ENCODE peak calls at places on chromosomes 12 and 14, in five cellular contexts. One of them, this sample, is unnamed.

GRCh38 chr14:70000601-70001000 is 121.4 kb downstream of the SMOC1 start:
- DNase-seq in fibroblast of mammary gland: peak; percentile 29
- DNase-seq in left ventricle myocardium inferior: no peak
- DNase-seq in heart right ventricle: no peak
- DNase-seq in AG10803: no peak
- DNase-seq in this sample: no peak

GRCh38 chr12:129607293-129607692 is 296.5 kb downstream of the TMEM132D start:
- DNase-seq in fibroblast of mammary gland: no peak
- DNase-seq in left ventricle myocardium inferior: no peak
- DNase-seq in heart right ventricle: no peak
- DNase-seq in AG10803: peak; percentile 6
- DNase-seq in this sample: no peak

GRCh38 chr12:9626291-9626690 is 18.6 kb upstream of the KLRB1 start:
- DNase-seq in fibroblast of mammary gland: no peak
- DNase-seq in left ventricle myocardium inferior: no peak
- DNase-seq in heart right ventricle: no peak
- DNase-seq in AG10803: no peak
- DNase-seq in this sample: no peak

GRCh38 chr12:53651718-53652117 is 24.2 kb downstream of the ATP5MC2 start:
- DNase-seq in fibroblast of mammary gland: no peak
- DNase-seq in left ventricle myocardium inferior: no peak
- DNase-seq in heart right ventricle: no peak
- DNase-seq in AG10803: no peak
- DNase-seq in this sample: no peak

GRCh38 chr12:50922820-50923219 is 29.5 kb upstream of the HIGD1C start:
- DNase-seq in fibroblast of mammary gland: peak; percentile 70
- DNase-seq in left ventricle myocardium inferior: no peak
- DNase-seq in heart right ventricle: no peak
- DNase-seq in AG10803: peak; percentile 65
- DNase-seq in this sample: peak; percentile 68

GRCh38 chr12:132275110-132275531 is 54.3 kb downstream of the GALNT9 start:
- DNase-seq in fibroblast of mammary gland: peak; percentile 66
- DNase-seq in left ventricle myocardium inferior: no peak
- DNase-seq in heart right ventricle: peak; percentile 4
- DNase-seq in AG10803: peak; percentile 52
- DNase-seq in this sample: peak; percentile 21

GRCh38 chr12:88642675-88643431 is 62.6 kb upstream of the KITLG start:
- DNase-seq in fibroblast of mammary gland: no peak
- DNase-seq in left ventricle myocardium inferior: no peak
- DNase-seq in heart right ventricle: no peak
- DNase-seq in AG10803: no peak
- DNase-seq in this sample: no peak

GRCh38 chr12:106840217-106840616 is 65.7 kb downstream of the RIC8B start:
- DNase-seq in fibroblast of mammary gland: peak; percentile 21
- DNase-seq in left ventricle myocardium inferior: no peak
- DNase-seq in heart right ventricle: no peak
- DNase-seq in AG10803: peak; percentile 44
- DNase-seq in this sample: peak; percentile 31

GRCh38 chr14:56796259-56796658 is 14.0 kb downstream of the OTX2 start:
- DNase-seq in fibroblast of mammary gland: no peak
- DNase-seq in left ventricle myocardium inferior: no peak
- DNase-seq in heart right ventricle: no peak
- DNase-seq in AG10803: no peak
- DNase-seq in this sample: no peak

GRCh38 chr12:40145896-40146295 is 40.0 kb upstream of the SLC2A13 start:
- DNase-seq in fibroblast of mammary gland: no peak
- DNase-seq in left ventricle myocardium inferior: no peak
- DNase-seq in heart right ventricle: no peak
- DNase-seq in AG10803: no peak
- DNase-seq in this sample: peak; percentile 4

GRCh38 chr12:26906704-26907103 is 31.1 kb downstream of the INTS13 start:
- DNase-seq in fibroblast of mammary gland: no peak
- DNase-seq in left ventricle myocardium inferior: no peak
- DNase-seq in heart right ventricle: no peak
- DNase-seq in AG10803: no peak
- DNase-seq in this sample: no peak

GRCh38 chr12:54304187-54304810 is 3.5 kb upstream of the NFE2 start:
- DNase-seq in fibroblast of mammary gland: no peak
- DNase-seq in left ventricle myocardium inferior: peak; percentile 71
- DNase-seq in heart right ventricle: peak; percentile 54
- DNase-seq in AG10803: peak; percentile 60
- DNase-seq in this sample: peak; percentile 63

GRCh38 chr12:94603434-94604068 is 46.8 kb downstream of the TMCC3 start:
- DNase-seq in fibroblast of mammary gland: no peak
- DNase-seq in left ventricle myocardium inferior: no peak
- DNase-seq in heart right ventricle: peak; percentile 39
- DNase-seq in AG10803: no peak
- DNase-seq in this sample: no peak

GRCh38 chr12:50686406-50686805 is 77.5 kb upstream of the ATF1 start:
- DNase-seq in fibroblast of mammary gland: no peak
- DNase-seq in left ventricle myocardium inferior: no peak
- DNase-seq in heart right ventricle: no peak
- DNase-seq in AG10803: no peak
- DNase-seq in this sample: no peak

GRCh38 chr12:124863409-124864325 is at the start of gene SCARB1:
- DNase-seq in fibroblast of mammary gland: peak; percentile 65
- DNase-seq in left ventricle myocardium inferior: peak; percentile 83
- DNase-seq in heart right ventricle: peak; percentile 85
- DNase-seq in AG10803: peak; percentile 69
- DNase-seq in this sample: peak; percentile 71

GRCh38 chr14:101395779-101396178 is 165.5 kb upstream of the DIO3 start:
- DNase-seq in fibroblast of mammary gland: no peak
- DNase-seq in left ventricle myocardium inferior: no peak
- DNase-seq in heart right ventricle: no peak
- DNase-seq in AG10803: no peak
- DNase-seq in this sample: no peak

GRCh38 chr14:26056232-26056631 is 541.6 kb downstream of the NOVA1 start:
- DNase-seq in fibroblast of mammary gland: no peak
- DNase-seq in left ventricle myocardium inferior: no peak
- DNase-seq in heart right ventricle: no peak
- DNase-seq in AG10803: no peak
- DNase-seq in this sample: no peak

GRCh38 chr12:124884587-124885438 is 21.1 kb upstream of the SCARB1 start:
- DNase-seq in fibroblast of mammary gland: no peak
- DNase-seq in left ventricle myocardium inferior: no peak
- DNase-seq in heart right ventricle: no peak
- DNase-seq in AG10803: no peak
- DNase-seq in this sample: no peak

GRCh38 chr12:49893753-49894752 is 9.6 kb downstream of the FAIM2 start:
- DNase-seq in fibroblast of mammary gland: peak; percentile 12
- DNase-seq in left ventricle myocardium inferior: no peak
- DNase-seq in heart right ventricle: no peak
- DNase-seq in AG10803: no peak
- DNase-seq in this sample: no peak

GRCh38 chr12:124679533-124680371 is 112.3 kb upstream of the NCOR2 start:
- DNase-seq in fibroblast of mammary gland: no peak
- DNase-seq in left ventricle myocardium inferior: peak; percentile 67
- DNase-seq in heart right ventricle: peak; percentile 75
- DNase-seq in AG10803: no peak
- DNase-seq in this sample: peak; percentile 34

GRCh38 chr14:68625366-68626090 is 167.3 kb downstream of the ZFP36L1 start:
- DNase-seq in fibroblast of mammary gland: no peak
- DNase-seq in left ventricle myocardium inferior: no peak
- DNase-seq in heart right ventricle: no peak
- DNase-seq in AG10803: no peak
- DNase-seq in this sample: no peak

GRCh38 chr12:52038447-52038846 is 12.8 kb upstream of the NR4A1 start:
- DNase-seq in fibroblast of mammary gland: peak; percentile 53
- DNase-seq in left ventricle myocardium inferior: no peak
- DNase-seq in heart right ventricle: no peak
- DNase-seq in AG10803: no peak
- DNase-seq in this sample: peak; percentile 54

GRCh38 chr12:121334513-121335343 is 17.5 kb downstream of the ANAPC5 start:
- DNase-seq in fibroblast of mammary gland: peak; percentile 82
- DNase-seq in left ventricle myocardium inferior: no peak
- DNase-seq in heart right ventricle: no peak
- DNase-seq in AG10803: peak; percentile 82
- DNase-seq in this sample: peak; percentile 75

GRCh38 chr14:78202976-78203375 is 32.8 kb downstream of the NRXN3 start:
- DNase-seq in fibroblast of mammary gland: no peak
- DNase-seq in left ventricle myocardium inferior: no peak
- DNase-seq in heart right ventricle: no peak
- DNase-seq in AG10803: no peak
- DNase-seq in this sample: no peak

GRCh38 chr12:84508325-84508861 is 404.2 kb downstream of the SLC6A15 start:
- DNase-seq in fibroblast of mammary gland: peak; percentile 87
- DNase-seq in left ventricle myocardium inferior: no peak
- DNase-seq in heart right ventricle: no peak
- DNase-seq in AG10803: peak; percentile 89
- DNase-seq in this sample: peak; percentile 88

GRCh38 chr12:12244341-12244740 is 22.5 kb downstream of the LRP6 start:
- DNase-seq in fibroblast of mammary gland: no peak
- DNase-seq in left ventricle myocardium inferior: no peak
- DNase-seq in heart right ventricle: no peak
- DNase-seq in AG10803: no peak
- DNase-seq in this sample: no peak

GRCh38 chr12:12247584-12247983 is 19.3 kb downstream of the LRP6 start:
- DNase-seq in fibroblast of mammary gland: no peak
- DNase-seq in left ventricle myocardium inferior: no peak
- DNase-seq in heart right ventricle: no peak
- DNase-seq in AG10803: no peak
- DNase-seq in this sample: no peak

GRCh38 chr12:12254549-12254948 is 12.3 kb downstream of the LRP6 start:
- DNase-seq in fibroblast of mammary gland: no peak
- DNase-seq in left ventricle myocardium inferior: no peak
- DNase-seq in heart right ventricle: no peak
- DNase-seq in AG10803: no peak
- DNase-seq in this sample: no peak

DNA sequence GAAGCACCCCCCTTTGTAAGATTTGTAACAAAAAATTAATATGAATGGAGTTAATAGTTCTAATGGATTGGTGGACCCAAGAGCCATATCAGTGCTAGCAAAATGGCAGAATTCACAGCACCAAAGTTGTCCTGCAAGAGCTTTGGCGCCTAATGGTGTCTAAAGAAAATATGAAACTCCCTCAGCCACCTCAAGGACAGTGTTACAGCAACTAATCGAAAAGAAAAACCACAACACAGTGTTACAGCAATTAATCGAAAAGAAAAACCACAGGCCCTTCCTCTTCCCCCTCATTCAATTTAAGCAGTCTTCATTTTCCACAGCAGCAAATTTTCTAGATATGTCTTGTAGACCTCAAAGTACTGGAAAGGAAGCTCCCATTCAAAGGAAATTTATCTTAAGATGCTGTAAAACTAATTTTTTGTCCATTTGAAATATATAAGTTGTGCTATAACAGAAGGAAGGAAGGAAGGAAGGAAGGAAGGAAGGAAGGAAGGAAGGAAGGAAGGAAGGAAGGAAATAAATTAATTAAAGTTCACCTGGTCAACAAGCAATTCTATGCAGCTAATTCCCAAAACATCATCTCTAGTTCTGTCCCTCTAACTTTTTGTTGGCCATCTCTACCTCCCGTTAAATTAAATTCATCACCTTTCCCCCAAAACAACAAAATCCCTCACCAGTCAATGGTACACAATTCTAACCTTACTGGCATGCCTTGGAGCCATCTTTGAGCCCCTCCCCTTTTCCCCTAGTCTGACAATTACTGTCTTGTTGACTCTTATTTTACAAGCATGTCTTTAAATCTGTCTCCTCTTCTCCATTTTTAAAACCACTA is 17.4 kb downstream of the LRP6 start:
- DNase-seq in fibroblast of mammary gland: no peak
- DNase-seq in left ventricle myocardium inferior: no peak
- DNase-seq in heart right ventricle: no peak
- DNase-seq in AG10803: no peak
- DNase-seq in this sample: no peak
- TF ChIP-seq CTCF in fibroblast of mammary gland: no peak
- TF ChIP-seq CTCF in left ventricle myocardium inferior: no peak
- TF ChIP-seq CTCF in heart right ventricle: no peak
- TF ChIP-seq CTCF in AG10803: no peak
- TF ChIP-seq CTCF in this sample: no peak

DNA sequence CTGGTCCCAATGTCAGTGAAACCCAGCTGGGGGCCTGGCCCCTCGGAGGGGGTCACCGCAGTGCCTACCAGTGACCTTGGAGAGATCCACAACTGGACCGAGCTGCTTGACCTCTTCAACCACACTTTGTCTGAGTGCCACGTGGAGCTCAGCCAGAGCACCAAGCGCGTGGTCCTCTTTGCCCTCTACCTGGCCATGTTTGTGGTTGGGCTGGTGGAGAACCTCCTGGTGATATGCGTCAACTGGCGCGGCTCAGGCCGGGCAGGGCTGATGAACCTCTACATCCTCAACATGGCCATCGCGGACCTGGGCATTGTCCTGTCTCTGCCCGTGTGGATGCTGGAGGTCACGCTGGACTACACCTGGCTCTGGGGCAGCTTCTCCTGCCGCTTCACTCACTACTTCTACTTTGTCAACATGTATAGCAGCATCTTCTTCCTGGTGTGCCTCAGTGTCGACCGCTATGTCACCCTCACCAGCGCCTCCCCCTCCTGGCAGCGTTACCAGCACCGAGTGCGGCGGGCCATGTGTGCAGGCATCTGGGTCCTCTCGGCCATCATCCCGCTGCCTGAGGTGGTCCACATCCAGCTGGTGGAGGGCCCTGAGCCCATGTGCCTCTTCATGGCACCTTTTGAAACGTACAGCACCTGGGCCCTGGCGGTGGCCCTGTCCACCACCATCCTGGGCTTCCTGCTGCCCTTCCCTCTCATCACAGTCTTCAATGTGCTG is 11.0 kb downstream of the ZBTB39 start:
- DNase-seq in fibroblast of mammary gland: no peak
- DNase-seq in left ventricle myocardium inferior: no peak
- DNase-seq in heart right ventricle: no peak
- DNase-seq in AG10803: no peak
- DNase-seq in this sample: no peak
- H3K4me3 ChIP-seq in fibroblast of mammary gland: no peak overlapping the region
- H3K4me3 ChIP-seq in left ventricle myocardium inferior: no peak overlapping the region
- H3K4me3 ChIP-seq in heart right ventricle: no peak overlapping the region
- H3K4me3 ChIP-seq in AG10803: no peak overlapping the region
- H3K4me3 ChIP-seq in this sample: no peak overlapping the region

DNA sequence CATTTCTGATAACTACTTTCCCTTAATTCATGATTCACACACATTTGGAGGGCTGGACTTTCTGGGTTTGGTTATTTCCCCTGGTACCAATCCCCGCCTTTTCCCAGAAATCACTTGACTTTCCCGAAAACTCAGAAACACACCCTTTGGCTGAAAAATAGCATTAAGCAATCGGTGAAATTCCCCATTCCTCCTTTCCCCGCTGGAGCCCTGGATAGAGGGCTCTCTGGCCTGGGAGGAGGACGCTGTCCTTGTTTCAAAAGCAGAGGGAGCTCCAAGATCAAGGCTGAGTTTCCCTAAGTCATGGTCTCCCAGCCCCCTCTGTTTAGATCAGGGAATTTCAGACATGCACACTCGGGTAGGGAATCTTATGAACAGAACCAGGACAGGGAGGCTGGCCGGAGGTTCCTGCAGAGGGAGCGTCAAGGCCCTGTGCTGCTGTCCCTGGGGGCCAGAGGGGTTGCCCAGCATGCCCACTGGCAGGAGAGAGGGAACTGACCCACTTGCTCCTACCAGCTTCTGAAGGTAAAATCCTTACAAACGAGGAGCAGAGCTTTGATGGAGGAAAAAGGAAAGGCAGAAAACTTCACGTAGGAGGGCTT is at the start of gene C1S:
- DNase-seq in fibroblast of mammary gland: peak; percentile 99
- DNase-seq in left ventricle myocardium inferior: peak; percentile 62
- DNase-seq in heart right ventricle: peak; percentile 60
- DNase-seq in AG10803: peak; percentile 99
- DNase-seq in this sample: peak; percentile 98
- TF ChIP-seq CTCF in fibroblast of mammary gland: peak; percentile 98
- TF ChIP-seq CTCF in left ventricle myocardium inferior: peak; percentile 86
- TF ChIP-seq CTCF in heart right ventricle: peak; percentile 59
- TF ChIP-seq CTCF in AG10803: peak; percentile 96
- TF ChIP-seq CTCF in this sample: peak; percentile 95

GRCh38 chr12:56948881-56949280 is 8.5 kb downstream of the RDH16 start:
- DNase-seq in fibroblast of mammary gland: no peak
- DNase-seq in left ventricle myocardium inferior: no peak
- DNase-seq in heart right ventricle: no peak
- DNase-seq in AG10803: no peak
- DNase-seq in this sample: no peak
- H3K4me3 ChIP-seq in fibroblast of mammary gland: no peak overlapping the region
- H3K4me3 ChIP-seq in left ventricle myocardium inferior: no peak overlapping the region
- H3K4me3 ChIP-seq in heart right ventricle: no peak overlapping the region
- H3K4me3 ChIP-seq in AG10803: no peak overlapping the region
- H3K4me3 ChIP-seq in this sample: no peak overlapping the region

This sample was measured in foreskin fibroblast.